ENCODE peak calls at places on chromosome 4, in ten cellular contexts. R is breast epithelium, H is hepatocyte, V is pancreas, E is left ventricle myocardium inferior, K is mammary epithelial cell, N is IMR-90, I is kidney, J is heart right ventricle, L is substantia nigra. S is an unnamed sample.

GRCh38 chr4:23981328-23981727 is 91.5 kb upstream of the PPARGC1A start:
- DNase-seq in N (peak), H (no peak), I (no peak), J (no peak), V (no peak), K (no peak), E (no peak), L (no peak), R (no peak), S (no peak)

GRCh38 chr4:42293967-42294822 is 103.1 kb upstream of the SHISA3 start:
- DNase-seq in V (no peak), E (no peak), H (no peak), K (no peak), I (no peak), N (no peak), L (no peak), R (no peak), J (no peak), S (no peak)

GRCh38 chr4:173214661-173215060 is 46.0 kb downstream of the GALNT7 start:
- DNase-seq in R (no peak), V (no peak), E (no peak), J (no peak), H (no peak), N (peak), I (no peak), K (peak), L (no peak), S (no peak)

GRCh38 chr4:10121568-10122097 is 5.0 kb upstream of the WDR1 start:
- DNase-seq in R (no peak), N (no peak), V (no peak), H (peak), E (no peak), J (no peak), L (no peak), I (no peak), K (no peak), S (no peak)

GRCh38 chr4:14309429-14309828 is 681.9 kb upstream of the BOD1L1 start:
- DNase-seq in K (no peak), E (no peak), V (no peak), N (no peak), R (no peak), L (no peak), J (peak), H (no peak), I (no peak), S (no peak)

GRCh38 chr4:70818921-70819320 is 20.8 kb downstream of the GRSF1 start:
- DNase-seq in J (no peak), I (no peak), R (no peak), K (no peak), L (no peak), E (no peak), H (no peak), N (no peak), V (no peak), S (no peak)

GRCh38 chr4:101238706-101239105 is 108.6 kb downstream of the PPP3CA start:
- DNase-seq in R (no peak), H (no peak), J (no peak), K (peak), N (peak), V (no peak), L (no peak), E (no peak), I (no peak), S (no peak)

GRCh38 chr4:1685604-1686150 is 1.6 kb upstream of the FAM53A start:
- DNase-seq in L (no peak), V (no peak), E (no peak), H (no peak), I (no peak), K (no peak), J (no peak), N (no peak), R (no peak), S (no peak)

GRCh38 chr4:146959692-146960091 is 14.0 kb upstream of the TTC29 start:
- DNase-seq in H (no peak), L (no peak), K (no peak), J (no peak), R (no peak), V (no peak), I (no peak), E (no peak), N (peak), S (no peak)

GRCh38 chr4:159071178-159071968 is 31.5 kb upstream of the RAPGEF2 start:
- DNase-seq in I (no peak), E (no peak), J (no peak), L (no peak), V (no peak), H (peak), K (peak), N (peak), R (no peak), S (no peak)

GRCh38 chr4:145679520-145679919 is 426 bp upstream of the C4orf51 start:
- DNase-seq in V (peak), E (peak), I (no peak), N (peak), R (no peak), H (peak), J (peak), L (no peak), K (peak), S (no peak)

GRCh38 chr4:16111533-16111932 is 27.7 kb upstream of the PROM1 start:
- DNase-seq in I (no peak), R (no peak), N (no peak), K (no peak), J (no peak), E (no peak), L (no peak), H (no peak), V (no peak), S (no peak)

GRCh38 chr4:74823194-74823593 is 28.9 kb upstream of the BTC start:
- DNase-seq in J (no peak), E (no peak), V (no peak), L (no peak), R (no peak), H (no peak), I (no peak), N (no peak), K (peak), S (no peak)

GRCh38 chr4:183996868-183997267 is 91.8 kb downstream of the STOX2 start:
- DNase-seq in J (no peak), N (peak), K (peak), L (no peak), R (no peak), V (no peak), H (no peak), I (no peak), E (no peak), S (no peak)

GRCh38 chr4:15893967-15894366 is 44.6 kb downstream of the FGFBP1 start:
- DNase-seq in K (peak), R (no peak), J (no peak), E (no peak), N (peak), L (no peak), V (no peak), I (no peak), H (peak), S (no peak)

GRCh38 chr4:102819588-102820365 is 7.6 kb downstream of the UBE2D3 start:
- DNase-seq in L (no peak), J (no peak), N (peak), V (no peak), H (no peak), I (no peak), K (no peak), E (no peak), R (no peak), S (no peak)

GRCh38 chr4:170610464-170610863 is 520.7 kb upstream of the AADAT start:
- DNase-seq in E (no peak), J (no peak), H (no peak), R (no peak), L (no peak), K (no peak), V (no peak), I (no peak), N (no peak), S (no peak)

GRCh38 chr4:51909236-51909703 is 66.3 kb downstream of the DCUN1D4 start:
- DNase-seq in R (no peak), I (no peak), N (no peak), V (peak), K (no peak), H (peak), J (no peak), L (no peak), E (no peak), S (no peak)

GRCh38 chr4:181550381-181550780 is 692.8 kb upstream of the TENM3 start:
- DNase-seq in H (no peak), V (no peak), N (no peak), J (no peak), L (no peak), K (peak), R (no peak), E (no peak), I (no peak), S (no peak)

GRCh38 chr4:143667461-143667860 is 33.0 kb downstream of the FREM3 start:
- DNase-seq in E (no peak), K (no peak), H (no peak), L (no peak), V (no peak), R (no peak), N (peak), I (no peak), J (peak), S (no peak)

GRCh38 chr4:137432431-137432830 is 99.9 kb downstream of the PCDH18 start:
- DNase-seq in K (no peak), I (no peak), E (no peak), J (no peak), L (no peak), N (no peak), V (no peak), R (no peak), H (no peak), S (no peak)

GRCh38 chr4:16199132-16199531 is 27.1 kb downstream of the TAPT1 start:
- DNase-seq in N (peak), K (no peak), V (no peak), J (no peak), L (no peak), H (peak), R (no peak), I (no peak), E (no peak), S (no peak)

GRCh38 chr4:96186593-96186992 is 346.7 kb downstream of the PDHA2 start:
- DNase-seq in I (no peak), V (no peak), J (no peak), N (no peak), L (no peak), H (no peak), R (no peak), K (no peak), E (no peak), S (no peak)

GRCh38 chr4:4819213-4819606 is 40.3 kb upstream of the MSX1 start:
- DNase-seq in J (no peak), H (no peak), V (no peak), N (no peak), L (no peak), I (no peak), E (no peak), R (no peak), K (no peak), S (no peak)

DNA sequence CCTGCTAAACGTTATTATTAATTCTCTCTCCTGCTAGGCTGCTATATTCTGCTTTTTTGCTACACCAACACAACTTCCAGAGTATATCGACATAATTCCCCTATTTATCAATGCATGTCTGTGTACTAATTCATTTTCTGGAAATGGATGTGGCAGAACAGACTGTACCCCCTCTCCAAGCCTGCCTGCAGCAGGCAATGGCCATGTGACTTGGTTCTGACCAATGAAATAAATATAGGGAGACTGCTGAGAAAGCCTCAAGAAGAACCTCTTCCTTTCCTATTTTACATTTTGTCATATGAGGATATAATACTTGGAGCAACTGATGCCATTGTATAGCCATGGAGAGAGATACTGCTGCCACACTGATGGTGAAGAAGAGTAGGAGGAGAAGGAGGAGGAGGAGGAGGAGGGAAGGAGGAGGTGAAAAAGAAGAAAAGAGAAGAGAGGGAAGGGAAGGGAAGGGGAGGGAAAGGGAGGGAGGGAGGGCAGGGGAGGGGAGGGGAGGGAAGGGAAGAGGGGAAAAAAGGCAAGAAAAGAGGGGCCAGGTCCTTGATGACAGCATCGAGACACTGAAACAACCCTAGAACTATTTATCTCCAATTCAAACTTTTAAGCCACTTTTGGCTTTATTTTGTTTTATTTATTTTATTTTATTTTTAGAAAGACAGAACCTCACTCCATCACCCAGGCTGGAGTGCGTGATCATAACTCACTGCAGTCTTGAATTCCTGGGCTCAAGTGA is 57.0 kb upstream of the SPP1 start:
- DNase-seq in V (no peak), K (no peak), L (no peak), N (no peak), R (no peak), H (no peak), I (no peak), J (no peak), E (no peak), S (no peak)
- H3K27ac ChIP-seq in V (no peak), K (no peak), L (no peak), N (no peak), R (no peak), H (no peak), I (no peak), J (no peak), E (no peak), S (no peak)

GRCh38 chr4:7067523-7068278 is at the start of gene GRPEL1:
- DNase-seq in J (peak), H (peak), R (no peak), K (peak), V (peak), E (peak), N (peak), I (peak), L (peak), S (peak)
- H3K27ac ChIP-seq in J (peak), H (peak), R (peak), K (peak), V (peak), E (peak), N (peak), I (peak), L (peak), S (peak)

DNA sequence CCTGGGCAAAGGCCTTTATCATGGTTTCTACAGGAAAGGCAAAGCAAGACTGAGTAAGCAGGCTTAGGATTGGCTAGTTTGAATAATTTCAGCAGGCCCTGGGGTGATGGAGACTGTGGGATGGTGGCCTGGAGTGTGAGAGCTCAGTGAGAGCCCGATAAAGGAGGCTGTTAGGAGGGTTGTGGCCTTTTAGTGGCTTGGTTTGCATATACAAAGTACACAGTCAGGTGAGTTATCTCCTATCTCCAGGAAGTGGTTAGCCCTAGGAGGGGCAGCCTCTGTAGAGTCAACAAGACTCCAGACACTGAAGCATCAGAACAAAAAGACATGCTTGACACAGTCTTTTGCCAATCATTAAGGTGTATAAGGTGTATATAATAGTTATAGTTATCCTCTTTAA is 157.2 kb downstream of the CFAP299 start:
- DNase-seq in E (no peak), J (no peak), H (peak), R (no peak), N (no peak), I (no peak), L (no peak), K (peak), V (no peak), S (no peak)
- H3K27ac ChIP-seq in E (no peak), J (no peak), H (no peak), R (no peak), N (no peak), I (no peak), L (no peak), K (no peak), V (no peak), S (no peak)

GRCh38 chr4:68912807-68913206 is 38.8 kb downstream of the UGT2A3 start:
- DNase-seq in H (no peak), R (no peak), J (no peak), E (no peak), N (no peak), K (no peak), L (no peak), V (no peak), I (no peak), S (no peak)
- H3K27ac ChIP-seq in H (no peak), R (no peak), J (no peak), E (no peak), N (no peak), K (no peak), L (no peak), V (no peak), I (no peak), S (no peak)